ENCODE peak calls at places on chromosomes 1 and 21, in four cellular contexts. P is GM12878, U is HL-60, H is K562. V is an unnamed sample.
A peak's percentile ranks its signal among the peaks of the same experiment; 100 is the strongest.

GRCh38 chr1:200279810-200280411 is 129.9 kb downstream of the ZNF281 start:
- DNase-seq in H (peak; percentile 69), U (peak; percentile 40), P (no peak), V (no peak)

GRCh38 chr1:25245809-25246599 is 1.2 kb downstream of the RSRP1 start:
- DNase-seq in H (peak; percentile 45), P (no peak), U (no peak), V (no peak)

GRCh38 chr1:235304549-235305451 is 23.2 kb downstream of the ARID4B start:
- DNase-seq in U (peak; percentile 19), H (no peak), P (no peak), V (no peak)

GRCh38 chr1:21736876-21737275 is 46.1 kb downstream of the USP48 start:
- DNase-seq in P (no peak), U (no peak), H (no peak), V (no peak)

GRCh38 chr1:59020151-59020997 is 236.5 kb upstream of the JUN start:
- DNase-seq in U (peak; percentile 62), H (no peak), P (peak; percentile 87), V (no peak)

GRCh38 chr1:34267326-34267725 is 90.6 kb downstream of the C1orf94 start:
- DNase-seq in U (no peak), H (no peak), P (no peak), V (no peak)

GRCh38 chr1:198495635-198496034 is 44.8 kb downstream of the ATP6V1G3 start:
- DNase-seq in H (no peak), P (no peak), U (no peak), V (no peak)

GRCh38 chr21:38165466-38166213 is 91.2 kb upstream of the KCNJ15 start:
- DNase-seq in U (no peak), P (no peak), H (no peak), V (no peak)

GRCh38 chr1:101588677-101589076 is 351.9 kb downstream of the S1PR1 start:
- DNase-seq in H (no peak), P (no peak), U (no peak), V (no peak)

GRCh38 chr21:39321424-39321823 is 8.0 kb upstream of the BRWD1 start:
- DNase-seq in P (no peak), H (no peak), U (no peak), V (no peak)

DNA sequence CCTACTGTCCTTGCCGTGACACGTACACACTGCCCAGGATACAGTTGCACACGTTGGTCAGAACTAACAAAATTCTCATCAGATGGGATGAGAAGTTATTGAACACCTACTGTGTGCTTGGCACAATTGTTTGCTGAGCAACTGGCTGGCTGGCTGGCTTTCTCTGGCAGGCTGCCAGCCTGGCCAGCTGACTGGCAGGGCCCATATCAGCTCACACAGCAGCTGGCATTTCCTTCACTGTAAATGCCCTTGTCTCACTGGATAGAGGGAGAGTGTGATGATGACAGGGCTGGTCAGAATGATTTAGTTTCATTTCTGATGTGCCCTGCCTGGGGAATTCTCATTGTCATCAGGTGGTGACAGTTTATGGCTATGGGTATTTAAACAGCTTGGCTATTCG is 15.8 kb downstream of the CAMK2N1 start:
- DNase-seq in P (no peak), U (no peak), H (no peak), V (no peak)
- TF ChIP-seq SPI1 in P (no peak), U (no peak), H (no peak), V (no peak)

GRCh38 chr1:171487038-171487437 is 1.7 kb downstream of the PRRC2C start:
- DNase-seq in U (no peak), P (no peak), H (no peak), V (no peak)

GRCh38 chr1:171486048-171486519 is 754 bp downstream of the PRRC2C start:
- DNase-seq in P (peak; percentile 46), U (peak; percentile 48), H (no peak), V (no peak)

GRCh38 chr1:171484760-171485374 is 463 bp upstream of the PRRC2C start:
- DNase-seq in U (no peak), H (no peak), P (no peak), V (no peak)

GRCh38 chr1:171488190-171488929 is 3.0 kb downstream of the PRRC2C start:
- DNase-seq in U (no peak), P (no peak), H (no peak), V (no peak)

GRCh38 chr1:171485375-171486047 is at the start of gene PRRC2C:
- DNase-seq in P (peak; percentile 90), H (peak; percentile 92), U (peak; percentile 96), V (peak; percentile 63)
- TF ChIP-seq POLR2AphosphoS5 in P (peak; percentile 95), H (peak; percentile 91), U (peak; percentile 65), V (peak; percentile 51)

DNA sequence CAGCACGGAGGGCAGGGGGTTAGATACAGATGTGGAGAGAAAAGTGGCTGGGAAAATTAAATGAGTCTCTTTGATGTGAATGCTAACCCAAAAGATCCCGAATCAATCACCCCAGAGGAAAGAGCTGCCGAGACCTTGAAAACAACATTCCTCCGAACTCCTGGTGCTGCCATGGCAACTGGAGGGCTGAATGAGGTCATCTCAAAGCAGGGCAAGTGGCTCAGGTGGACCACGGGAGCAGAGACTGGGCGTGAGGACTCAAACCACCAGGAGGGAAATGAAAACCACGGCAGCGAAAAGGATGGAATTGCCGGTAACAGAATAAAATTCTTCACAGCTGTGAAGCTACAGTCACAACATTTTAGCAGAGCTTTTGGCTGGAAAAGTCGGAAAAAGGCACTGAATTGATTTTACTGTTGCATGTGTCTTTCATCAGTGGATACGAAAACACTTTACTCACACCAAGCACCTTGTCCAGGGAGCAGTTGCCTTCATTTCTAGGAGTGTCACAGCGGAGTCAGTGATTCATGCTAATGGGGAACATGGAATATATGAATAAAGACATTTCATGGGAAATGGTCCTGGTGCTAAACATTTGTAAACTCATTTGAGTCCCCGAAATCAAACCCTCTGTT is 23.3 kb upstream of the BECN2 start:
- DNase-seq in U (no peak), P (no peak), H (peak; percentile 9), V (no peak)
- TF ChIP-seq SPI1 in U (no peak), P (no peak), H (no peak), V (no peak)

GRCh38 chr1:43937179-43937865 is 3.7 kb downstream of the ARTN start:
- DNase-seq in H (no peak), P (no peak), U (no peak), V (no peak)
- TF ChIP-seq POLR2AphosphoS5 in H (no peak), P (no peak), U (no peak), V (no peak)

GRCh38 chr21:40687625-40688024 is 159.3 kb downstream of the DSCAM start:
- DNase-seq in H (no peak), P (no peak), U (no peak), V (no peak)
- TF ChIP-seq SPI1 in H (no peak), P (no peak), U (no peak), V (no peak)

GRCh38 chr21:45080232-45080631 is 5.9 kb downstream of the ADARB1 start:
- DNase-seq in P (no peak), U (no peak), H (no peak), V (no peak)

GRCh38 chr21:45078371-45078770 is 4.0 kb downstream of the ADARB1 start:
- DNase-seq in P (no peak), H (no peak), U (no peak), V (no peak)

GRCh38 chr21:45079351-45079750 is 5.0 kb downstream of the ADARB1 start:
- DNase-seq in U (peak; percentile 42), H (no peak), P (no peak), V (no peak)

GRCh38 chr21:45080639-45081414 is 6.4 kb downstream of the ADARB1 start:
- DNase-seq in H (no peak), P (no peak), U (no peak), V (no peak)

GRCh38 chr21:45078877-45079281 is 4.5 kb downstream of the ADARB1 start:
- DNase-seq in U (peak; percentile 89), P (no peak), H (no peak), V (no peak)
- TF ChIP-seq POLR2AphosphoS5 in U (peak; percentile 43), P (no peak), H (no peak), V (no peak)

GRCh38 chr1:160552425-160552824 is 26.9 kb downstream of the CD84 start:
- DNase-seq in U (no peak), P (no peak), H (no peak), V (no peak)
- TF ChIP-seq SPI1 in U (no peak), P (no peak), H (no peak), V (no peak)

DNA sequence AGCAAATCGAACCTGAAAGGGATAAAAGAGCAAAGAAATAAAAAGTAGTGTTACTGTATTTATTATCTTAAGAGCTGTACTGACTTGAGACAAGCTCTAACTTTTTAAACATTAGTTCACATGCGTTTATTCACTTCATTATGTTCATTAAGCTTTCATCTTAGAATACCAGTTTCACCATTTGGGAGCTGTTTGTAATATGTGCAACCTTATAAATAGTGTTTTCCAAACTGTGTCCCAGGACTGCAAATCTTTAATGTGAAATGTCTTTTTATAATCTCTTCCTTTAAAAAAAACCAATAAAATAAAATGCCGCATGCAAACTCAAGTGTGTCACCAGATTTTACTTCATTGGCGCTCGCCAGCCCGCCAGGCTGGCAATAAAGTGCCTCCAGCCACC is 28.3 kb downstream of the LGALS8 start:
- DNase-seq in P (no peak), H (no peak), U (no peak), V (no peak)
- TF ChIP-seq POLR2AphosphoS5 in P (no peak), H (no peak), U (no peak), V (no peak)

GRCh38 chr1:226309398-226310122 is 596 bp upstream of the LIN9 start:
- DNase-seq in H (no peak), P (no peak), U (no peak), V (no peak)
- TF ChIP-seq SPI1 in H (no peak), P (no peak), U (no peak), V (no peak)

DNA sequence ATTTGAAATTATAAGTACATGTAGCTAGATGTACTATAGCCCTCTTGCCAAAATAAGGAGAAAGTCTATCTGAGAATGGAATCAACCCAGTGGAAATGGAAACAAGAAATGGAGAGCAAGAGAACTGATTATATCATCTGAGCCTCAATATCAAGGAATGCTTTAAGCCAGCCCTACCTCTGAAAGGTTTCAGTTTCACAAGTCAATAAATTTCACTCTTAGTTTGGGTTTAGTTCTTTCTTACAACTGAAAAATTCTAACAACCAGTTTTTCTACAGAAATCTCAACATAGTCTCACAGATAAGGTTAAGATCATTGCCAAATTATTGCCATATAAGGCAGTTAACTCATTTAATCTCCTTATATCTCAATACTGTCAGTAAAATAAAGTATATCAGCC is 80.0 kb downstream of the EPS15 start:
- DNase-seq in U (no peak), P (no peak), H (no peak), V (no peak)
- TF ChIP-seq POLR2AphosphoS5 in U (no peak), P (no peak), H (no peak), V (no peak)